ENCODE peak calls at places on chromosomes 3 and 15, in six cellular contexts. K is prostate gland, X is foreskin fibroblast, R is fibroblast of lung, I is astrocyte, W is adrenal gland. E is an unnamed sample.

GRCh38 chr15:57551717-57552677 is 39.7 kb upstream of the MYZAP start:
- DNase-seq in K (no peak), W (no peak), X (peak; percentile 75), R (no peak), I (peak; percentile 82), E (peak; percentile 32)

GRCh38 chr3:151226088-151226563 is 23.1 kb upstream of the GPR171 start:
- DNase-seq in R (peak; percentile 72), W (no peak), X (peak; percentile 87), K (no peak), I (peak; percentile 93), E (peak; percentile 94)

GRCh38 chr15:93719941-93720351 is 511.4 kb upstream of the MCTP2 start:
- DNase-seq in W (no peak), K (no peak), R (no peak), I (peak; percentile 52), X (no peak), E (peak; percentile 28)

GRCh38 chr3:143360244-143360643 is 240.7 kb downstream of the CHST2 start:
- DNase-seq in R (peak; percentile 66), I (peak; percentile 60), W (no peak), K (no peak), X (no peak), E (peak; percentile 68)

GRCh38 chr15:70627734-70628541 is 135.4 kb downstream of the UACA start:
- DNase-seq in R (no peak), I (peak; percentile 56), X (peak; percentile 65), K (no peak), W (peak; percentile 62), E (peak; percentile 49)

GRCh38 chr3:53213276-53213675 is 42.5 kb downstream of the TKT start:
- DNase-seq in I (no peak), X (no peak), R (no peak), K (no peak), W (no peak), E (no peak)

GRCh38 chr3:14537590-14538450 is 2.3 kb downstream of the GRIP2 start:
- DNase-seq in K (no peak), W (no peak), R (no peak), X (no peak), I (no peak), E (no peak)

GRCh38 chr3:143242691-143243090 is 123.1 kb downstream of the CHST2 start:
- DNase-seq in W (no peak), K (no peak), R (no peak), I (no peak), X (no peak), E (no peak)

GRCh38 chr3:98114264-98114663 is 16.3 kb upstream of the OR5H1 start:
- DNase-seq in X (no peak), K (no peak), R (no peak), W (no peak), I (no peak), E (no peak)

GRCh38 chr3:126917232-126917804 is 65.6 kb upstream of the PLXNA1 start:
- DNase-seq in R (no peak), X (no peak), I (no peak), K (no peak), W (no peak), E (no peak)

GRCh38 chr15:31200735-31201151 is 99.2 kb upstream of the TRPM1 start:
- DNase-seq in X (peak; percentile 53), R (peak; percentile 62), K (peak; percentile 83), I (no peak), W (peak; percentile 88), E (peak; percentile 52)

GRCh38 chr3:157351981-157352380 is 84.7 kb upstream of the PTX3 start:
- DNase-seq in W (no peak), R (no peak), K (no peak), X (no peak), I (no peak), E (no peak)

GRCh38 chr15:60390231-60390630 is 7.6 kb downstream of the ANXA2 start:
- DNase-seq in X (peak; percentile 33), K (no peak), W (no peak), I (no peak), R (no peak), E (no peak)

GRCh38 chr15:60391722-60392340 is 6.0 kb downstream of the ANXA2 start:
- DNase-seq in R (no peak), I (no peak), K (no peak), X (peak; percentile 36), W (no peak), E (no peak)

GRCh38 chr15:60392601-60392985 is 5.2 kb downstream of the ANXA2 start:
- DNase-seq in R (peak; percentile 78), K (no peak), W (no peak), I (peak; percentile 84), X (peak; percentile 79), E (peak; percentile 89)

GRCh38 chr15:60389261-60390077 is 8.3 kb downstream of the ANXA2 start:
- DNase-seq in K (no peak), I (no peak), X (peak; percentile 31), R (no peak), W (no peak), E (no peak)

GRCh38 chr15:60390931-60391501 is 6.8 kb downstream of the ANXA2 start:
- DNase-seq in K (no peak), X (peak; percentile 95), R (peak; percentile 85), W (peak; percentile 83), I (peak; percentile 91), E (peak; percentile 93)
- H3K4me3 ChIP-seq in K (no peak overlapping the region), X (peak overlapping the region; percentile 99), R (peak overlapping the region; percentile 47), W (no peak overlapping the region), I (peak overlapping the region; percentile 97), E (peak overlapping the region; percentile 20)

GRCh38 chr15:91099616-91100560 is at the start of gene SV2B:
- DNase-seq in W (peak; percentile 57), I (peak; percentile 32), R (peak; percentile 45), K (no peak), X (peak; percentile 53), E (peak; percentile 58)
- TF ChIP-seq CTCF in W (no peak), I (no peak), R (no peak), K (no peak), X (peak; percentile 11), E (peak; percentile 12)

GRCh38 chr3:109316162-109316730 is at the start of gene DPPA2:
- DNase-seq in I (no peak), X (no peak), K (no peak), W (no peak), R (no peak), E (no peak)
- H3K4me3 ChIP-seq in I (no peak within 1 kb of the TSS), X (no peak within 1 kb of the TSS), K (no peak within 1 kb of the TSS), W (no peak within 1 kb of the TSS), R (no peak within 1 kb of the TSS), E (no peak within 1 kb of the TSS)

GRCh38 chr3:168088106-168088722 is 7.5 kb downstream of the GOLIM4 start:
- DNase-seq in W (no peak), R (no peak), K (no peak), I (no peak), X (no peak), E (no peak)
- TF ChIP-seq CTCF in W (peak; percentile 25), R (peak; percentile 40), K (no peak), I (peak; percentile 20), X (no peak), E (peak; percentile 36)

E was measured in fibroblast of mammary gland.